ENCODE peak calls at places on chromosomes 16 and 17, in seven cellular contexts. S, I, R, O, A, L and T are unnamed samples.

GRCh38 chr16:89189358-89190025 is 10.8 kb downstream of the SLC22A31 start:
- DNase-seq in S (no peak), I (peak; percentile 21), R (no peak), O (no peak), A (no peak), L (no peak), T (no peak)

GRCh38 chr17:43006639-43007551 is at the start of gene IFI35:
- DNase-seq in S (peak; percentile 83), I (peak; percentile 94), R (peak; percentile 88), O (peak; percentile 90), A (peak; percentile 48), L (peak; percentile 94), T (peak; percentile 86)

GRCh38 chr17:1032391-1032790 is 35.5 kb downstream of the TIMM22 start:
- DNase-seq in S (no peak), I (no peak), R (no peak), O (no peak), A (no peak), L (no peak), T (no peak)

GRCh38 chr16:8878523-8878911 is 3.6 kb upstream of the LITAFD start:
- DNase-seq in S (peak; percentile 42), I (peak; percentile 38), R (no peak), O (peak; percentile 59), A (no peak), L (peak; percentile 78), T (peak; percentile 58)

GRCh38 chr17:48310748-48311213 is 119.2 kb downstream of the SKAP1 start:
- DNase-seq in S (no peak), I (no peak), R (no peak), O (no peak), A (peak; percentile 92), L (no peak), T (no peak)

GRCh38 chr16:85144026-85144915 is 32.0 kb upstream of the CIBAR2 start:
- DNase-seq in S (no peak), I (no peak), R (no peak), O (no peak), A (no peak), L (no peak), T (no peak)

GRCh38 chr17:76232342-76232741 is 8.0 kb downstream of the RNF157 start:
- DNase-seq in S (no peak), I (no peak), R (no peak), O (peak; percentile 34), A (peak; percentile 53), L (peak; percentile 94), T (no peak)

GRCh38 chr16:12995721-12996372 is 94.4 kb downstream of the SHISA9 start:
- DNase-seq in S (no peak), I (no peak), R (no peak), O (no peak), A (no peak), L (no peak), T (no peak)

GRCh38 chr17:40480501-40481003 is 20.9 kb downstream of the TNS4 start:
- DNase-seq in S (no peak), I (no peak), R (peak; percentile 86), O (no peak), A (peak; percentile 42), L (peak; percentile 90), T (no peak)

GRCh38 chr17:41645371-41646063 is 21.1 kb upstream of the KRT17 start:
- DNase-seq in S (peak; percentile 57), I (no peak), R (no peak), O (peak; percentile 43), A (no peak), L (peak; percentile 67), T (peak; percentile 88)